ENCODE peak calls at places on chromosomes 3 and 15, in six cellular contexts. K is breast epithelium, J is bronchial epithelial cell, U is astrocyte of the spinal cord, A is heart right ventricle, E is endothelial cell of umbilical vein. L is an unnamed sample.

GRCh38 chr3:24185738-24186384 is 240.8 kb downstream of the NR1D2 start:
- DNase-seq in E (peak; percentile 67), K (no peak), U (peak; percentile 62), J (peak; percentile 68), A (no peak), L (peak; percentile 82)

GRCh38 chr3:175456496-175456895 is 597.4 kb downstream of the NAALADL2 start:
- DNase-seq in J (peak; percentile 82), E (no peak), A (no peak), U (no peak), K (no peak), L (peak; percentile 63)

GRCh38 chr3:61299343-61299742 is 48.1 kb upstream of the FHIT start:
- DNase-seq in E (no peak), K (no peak), A (no peak), J (no peak), U (no peak), L (no peak)

GRCh38 chr3:38143511-38143910 is 5.0 kb downstream of the MYD88 start:
- DNase-seq in A (no peak), E (no peak), K (no peak), J (no peak), U (no peak), L (no peak)

GRCh38 chr3:143302638-143303171 is 183.1 kb downstream of the CHST2 start:
- DNase-seq in J (peak; percentile 77), U (peak; percentile 72), K (no peak), E (peak; percentile 90), A (peak; percentile 70), L (peak; percentile 96)

GRCh38 chr3:49813497-49814174 is at the start of gene UBA7:
- DNase-seq in E (peak; percentile 78), A (peak; percentile 50), K (no peak), J (peak; percentile 39), U (peak; percentile 84), L (peak; percentile 90)

GRCh38 chr3:52461874-52462273 is 6.5 kb downstream of the NISCH start:
- DNase-seq in J (no peak), U (no peak), A (no peak), E (no peak), K (no peak), L (no peak)

GRCh38 chr3:38574411-38575278 is 74.8 kb downstream of the SCN5A start:
- DNase-seq in E (peak; percentile 4), U (no peak), A (no peak), K (no peak), J (no peak), L (peak; percentile 14)

GRCh38 chr3:48445277-48445882 is 1.2 kb upstream of the ATRIP start:
- DNase-seq in U (no peak), J (no peak), E (no peak), K (no peak), A (no peak), L (no peak)

GRCh38 chr15:86491118-86491517 is 411.4 kb downstream of the AGBL1 start:
- DNase-seq in U (no peak), A (no peak), J (no peak), E (no peak), K (no peak), L (no peak)

GRCh38 chr3:172520332-172520831 is 2.8 kb downstream of the TNFSF10 start:
- DNase-seq in E (peak; percentile 97), K (no peak), J (peak; percentile 93), A (no peak), U (peak; percentile 92), L (peak; percentile 90)

GRCh38 chr3:10334461-10334860 is 13.5 kb upstream of the SEC13 start:
- DNase-seq in U (peak; percentile 20), A (no peak), E (no peak), J (no peak), K (no peak), L (peak; percentile 74)

GRCh38 chr3:94862703-94863102 is 799.8 kb downstream of the NSUN3 start:
- DNase-seq in A (no peak), K (no peak), U (peak; percentile 9), E (no peak), J (peak; percentile 21), L (peak; percentile 5)

GRCh38 chr15:100986158-100986896 is 67.2 kb downstream of the LRRK1 start:
- DNase-seq in U (no peak), K (no peak), J (no peak), A (no peak), E (no peak), L (peak; percentile 11)

GRCh38 chr3:46716461-46717441 is 918 bp downstream of the PRSS50 start:
- DNase-seq in J (no peak), U (no peak), E (no peak), A (peak; percentile 7), K (peak; percentile 19), L (no peak)

GRCh38 chr3:45794177-45794560 is 2.2 kb downstream of the SLC6A20 start:
- DNase-seq in A (no peak), E (no peak), K (no peak), U (no peak), J (no peak), L (no peak)

GRCh38 chr3:180320631-180321030 is 281.3 kb upstream of the TTC14 start:
- DNase-seq in A (no peak), K (no peak), J (no peak), E (no peak), U (no peak), L (peak; percentile 35)

GRCh38 chr3:171565671-171566070 is 105.5 kb upstream of the TNIK start:
- DNase-seq in K (no peak), J (peak; percentile 54), E (no peak), A (no peak), U (no peak), L (peak; percentile 53)

GRCh38 chr15:28921925-28922711 is 36.3 kb downstream of the APBA2 start:
- DNase-seq in A (no peak), K (no peak), J (no peak), E (no peak), U (no peak), L (no peak)

GRCh38 chr3:49627634-49628033 is 46.5 kb upstream of the APEH start:
- DNase-seq in U (no peak), E (no peak), J (no peak), K (no peak), A (no peak), L (no peak)

GRCh38 chr3:140848675-140849074 is 93.0 kb upstream of the SLC25A36 start:
- DNase-seq in K (no peak), U (no peak), E (no peak), A (no peak), J (no peak), L (no peak)

GRCh38 chr15:98806275-98806895 is 158.0 kb downstream of the IGF1R start:
- DNase-seq in U (no peak), J (no peak), K (no peak), E (no peak), A (no peak), L (no peak)

GRCh38 chr3:59017617-59017984 is 32.2 kb downstream of the CFAP20DC start:
- DNase-seq in K (no peak), A (no peak), E (no peak), U (no peak), J (no peak), L (no peak)

GRCh38 chr3:153313307-153313945 is 151.4 kb downstream of the RAP2B start:
- DNase-seq in U (peak; percentile 34), K (no peak), J (peak; percentile 24), A (no peak), E (no peak), L (peak; percentile 22)

GRCh38 chr3:40427045-40427669 is 30.0 kb upstream of the RPL14 start:
- DNase-seq in A (no peak), K (no peak), J (no peak), E (no peak), U (no peak), L (no peak)

GRCh38 chr15:25684521-25685215 is 178.5 kb downstream of the ATP10A start:
- DNase-seq in A (no peak), E (no peak), J (peak; percentile 2), K (no peak), U (peak; percentile 89), L (peak; percentile 91)

GRCh38 chr15:50562735-50563640 is 16.5 kb upstream of the USP50 start:
- DNase-seq in K (no peak), E (no peak), A (no peak), U (peak; percentile 48), J (peak; percentile 3), L (peak; percentile 17)

GRCh38 chr3:190188197-190188596 is 67.5 kb upstream of the P3H2 start:
- DNase-seq in J (no peak), A (no peak), K (no peak), U (no peak), E (no peak), L (no peak)

GRCh38 chr3:52128118-52128683 is 26.0 kb downstream of the POC1A start:
- DNase-seq in J (peak; percentile 77), E (peak; percentile 79), U (peak; percentile 73), A (no peak), K (no peak), L (peak; percentile 72)

GRCh38 chr15:70761931-70762468 is 1.4 kb downstream of the UACA start:
- DNase-seq in A (no peak), U (peak; percentile 16), K (no peak), E (peak; percentile 52), J (no peak), L (no peak)
- H3K4me3 ChIP-seq in A (peak overlapping the region; percentile 84), U (peak overlapping the region; percentile 94), K (peak overlapping the region; percentile 94), E (peak overlapping the region; percentile 89), J (peak overlapping the region; percentile 95), L (peak overlapping the region; percentile 92)

GRCh38 chr3:36697397-36698001 is 66.9 kb downstream of the DCLK3 start:
- DNase-seq in A (no peak), U (no peak), K (no peak), J (no peak), E (no peak), L (no peak)
- TF ChIP-seq CTCF in A (no peak), U (peak; percentile 29), K (no peak), J (no peak), E (no peak), L (no peak)

GRCh38 chr15:48896775-48897143 is 18.8 kb downstream of the EID1 start:
- DNase-seq in U (no peak), J (no peak), E (no peak), K (no peak), A (no peak), L (no peak)
- H3K4me3 ChIP-seq in U (peak overlapping the region; percentile 22), J (no peak overlapping the region), E (no peak overlapping the region), K (peak overlapping the region; percentile 28), A (peak overlapping the region; percentile 34), L (peak overlapping the region; percentile 36)

DNA sequence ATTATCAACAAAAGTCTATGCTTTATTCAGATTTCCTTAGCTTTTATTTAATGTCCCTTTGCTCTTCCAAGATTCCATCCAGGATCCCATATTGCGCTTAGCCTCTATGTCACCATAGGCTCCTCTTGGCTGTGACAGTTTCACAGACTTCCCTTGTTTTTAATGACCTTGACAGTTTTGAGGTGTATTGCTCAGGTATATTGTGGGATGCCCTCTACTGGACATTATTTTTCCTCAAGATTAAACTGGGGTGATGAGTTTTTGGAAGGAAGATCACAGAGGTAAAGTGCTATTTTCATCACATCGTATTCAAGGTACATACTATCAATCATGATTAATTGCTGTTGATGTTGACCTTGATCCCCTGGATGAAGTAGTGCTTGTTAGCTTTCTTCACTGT is 99.1 kb upstream of the SMAD3 start:
- DNase-seq in U (no peak), K (no peak), A (no peak), E (no peak), J (peak; percentile 39), L (no peak)
- TF ChIP-seq CTCF in U (peak; percentile 19), K (no peak), A (no peak), E (no peak), J (peak; percentile 37), L (peak; percentile 11)

DNA sequence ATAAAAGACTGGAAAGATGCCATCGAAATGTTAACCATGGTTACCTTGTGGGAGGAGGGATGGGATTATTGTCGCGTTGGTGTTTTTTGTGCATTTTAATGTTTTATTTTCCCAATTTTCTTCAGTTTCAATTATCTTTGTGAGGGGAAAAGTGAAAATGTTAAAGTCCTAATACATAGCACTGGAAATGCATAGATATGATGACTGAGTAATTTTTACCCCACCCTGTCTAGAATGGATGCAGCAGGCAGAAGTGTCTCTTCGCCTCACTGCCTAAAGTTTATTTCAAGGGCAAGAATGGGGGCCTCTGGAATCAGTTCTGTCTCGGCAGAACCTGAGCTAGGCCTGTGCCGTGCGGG is 11.5 kb downstream of the FOXL2 start:
- DNase-seq in K (no peak), A (no peak), J (no peak), U (no peak), E (no peak), L (no peak)
- H3K4me3 ChIP-seq in K (no peak overlapping the region), A (peak overlapping the region; percentile 42), J (no peak overlapping the region), U (peak overlapping the region; percentile 35), E (no peak overlapping the region), L (no peak overlapping the region)

L was measured in fibroblast of mammary gland.